ENCODE peak calls at places on chromosome 16, in ten cellular contexts. J, Z, W, Y, F, E, A, Q, O and D are unnamed samples.

GRCh38 chr16:49013727-49014080 is 267.9 kb downstream of the CBLN1 start:
- DNase-seq in A (no peak), J (no peak), F (no peak), O (no peak), Y (no peak), Z (no peak), Q (no peak), E (no peak), W (no peak), D (no peak)

GRCh38 chr16:64754279-64754678 is 367.6 kb downstream of the CDH11 start:
- DNase-seq in A (no peak), W (no peak), Z (no peak), E (no peak), J (no peak), F (no peak), O (no peak), Y (peak), Q (no peak), D (no peak)

GRCh38 chr16:56858375-56858774 is 6.6 kb upstream of the SLC12A3 start:
- DNase-seq in A (no peak), Q (no peak), F (no peak), E (no peak), Z (no peak), Y (no peak), O (no peak), W (no peak), J (no peak), D (no peak)

GRCh38 chr16:49699718-49700117 is 156.2 kb downstream of the ZNF423 start:
- DNase-seq in J (no peak), W (no peak), Q (no peak), E (no peak), Z (no peak), F (no peak), Y (no peak), O (no peak), A (no peak), D (no peak)

GRCh38 chr16:57358527-57359095 is at the start of gene CCL22:
- DNase-seq in E (no peak), Q (no peak), W (peak), Y (no peak), J (no peak), A (no peak), O (no peak), F (peak), Z (no peak), D (no peak)

GRCh38 chr16:84117482-84117843 is 721 bp upstream of the MBTPS1 start:
- DNase-seq in Z (no peak), E (peak), Y (no peak), A (no peak), O (no peak), Q (no peak), J (no peak), F (peak), W (peak), D (peak)

GRCh38 chr16:85983606-85984005 is 84.6 kb downstream of the IRF8 start:
- DNase-seq in E (no peak), W (no peak), O (no peak), A (no peak), Y (no peak), Q (no peak), J (no peak), F (no peak), Z (no peak), D (no peak)

GRCh38 chr16:68387301-68387700 is 61.0 kb downstream of the SMPD3 start:
- DNase-seq in O (no peak), J (no peak), E (no peak), Z (no peak), W (no peak), F (no peak), A (no peak), Q (no peak), Y (no peak), D (no peak)

GRCh38 chr16:85891033-85891775 is 7.8 kb upstream of the IRF8 start:
- DNase-seq in W (peak), Y (peak), A (no peak), F (no peak), Q (no peak), O (peak), J (no peak), E (no peak), Z (no peak), D (no peak)

GRCh38 chr16:72442381-72443158 is 270.6 kb upstream of the PMFBP1 start:
- DNase-seq in Y (no peak), E (no peak), Z (no peak), F (no peak), A (no peak), Q (no peak), J (no peak), W (no peak), O (no peak), D (no peak)

GRCh38 chr16:66480265-66481080 is 53.4 kb downstream of the BEAN1 start:
- DNase-seq in J (no peak), Y (no peak), Z (no peak), A (no peak), E (no peak), Q (no peak), F (no peak), W (no peak), O (no peak), D (no peak)